ENCODE peak calls at places on chromosomes 7 and 10, in four cellular contexts. G is cardiac muscle cell, X is neural progenitor cell, A is GM12878. Y is an unnamed sample.

GRCh38 chr10:71776528-71776927 is 3.2 kb upstream of the VSIR start:
- DNase-seq in A (no peak), G (no peak), X (no peak), Y (no peak)

GRCh38 chr10:73209705-73210104 is 37.4 kb downstream of the DNAJC9 start:
- DNase-seq in A (no peak), X (no peak), G (no peak), Y (no peak)

GRCh38 chr7:101743241-101743994 is 74.0 kb upstream of the CUX1 start:
- DNase-seq in A (no peak), G (peak; percentile 79), X (peak; percentile 81), Y (peak; percentile 45)

GRCh38 chr10:119253433-119254174 is 46.2 kb downstream of the GRK5 start:
- DNase-seq in X (peak; percentile 40), A (no peak), G (no peak), Y (peak; percentile 88)

GRCh38 chr7:107697246-107698044 is 36.8 kb downstream of the SLC26A4 start:
- DNase-seq in X (no peak), A (no peak), G (no peak), Y (no peak)

GRCh38 chr10:126179637-126180036 is 208.6 kb downstream of the ADAM12 start:
- DNase-seq in A (no peak), G (no peak), X (no peak), Y (no peak)

GRCh38 chr7:44065431-44066110 is at the start of gene PGAM2:
- DNase-seq in G (peak; percentile 90), A (no peak), X (peak; percentile 82), Y (no peak)

GRCh38 chr10:8044908-8045727 is 9.4 kb upstream of the GATA3 start:
- DNase-seq in A (no peak), G (no peak), X (peak; percentile 72), Y (no peak)

GRCh38 chr10:121338206-121338991 is 259.8 kb downstream of the FGFR2 start:
- DNase-seq in X (peak; percentile 58), G (peak; percentile 25), A (no peak), Y (no peak)

GRCh38 chr7:142338633-142339501 is 81.0 kb upstream of the PRSS58 start:
- DNase-seq in A (no peak), G (peak; percentile 77), X (peak; percentile 61), Y (peak; percentile 6)

GRCh38 chr10:77578583-77579227 is 58.9 kb downstream of the KCNMA1 start:
- DNase-seq in X (no peak), G (no peak), A (no peak), Y (no peak)

GRCh38 chr7:6023974-6024435 is 7.2 kb upstream of the ANKRD61 start:
- DNase-seq in G (no peak), X (no peak), A (no peak), Y (no peak)

GRCh38 chr7:25663877-25664276 is 435.6 kb upstream of the NPVF start:
- DNase-seq in A (no peak), G (no peak), X (no peak), Y (no peak)

GRCh38 chr7:112118581-112119566 is 87.3 kb downstream of the DOCK4 start:
- DNase-seq in X (no peak), A (no peak), G (no peak), Y (no peak)

GRCh38 chr7:100783804-100784203 is 43.5 kb downstream of the EPHB4 start:
- DNase-seq in X (no peak), G (no peak), A (no peak), Y (no peak)

GRCh38 chr10:13536674-13537366 is 8.0 kb upstream of the BEND7 start:
- DNase-seq in A (peak; percentile 16), X (peak; percentile 90), G (peak; percentile 86), Y (peak; percentile 65)

GRCh38 chr10:78945838-78946237 is 122.9 kb upstream of the ZMIZ1 start:
- DNase-seq in X (no peak), A (no peak), G (no peak), Y (no peak)

GRCh38 chr10:13587367-13587766 is 602 bp downstream of the PRPF18 start:
- DNase-seq in X (peak; percentile 6), A (no peak), G (peak; percentile 3), Y (no peak)

GRCh38 chr7:41809487-41810257 is 106.8 kb upstream of the INHBA start:
- DNase-seq in X (no peak), G (no peak), A (no peak), Y (no peak)

GRCh38 chr7:11895352-11895751 is 63.4 kb upstream of the THSD7A start:
- DNase-seq in A (no peak), G (no peak), X (no peak), Y (no peak)

GRCh38 chr10:108132303-108132702 is 967.8 kb upstream of the SORCS1 start:
- DNase-seq in A (no peak), X (no peak), G (no peak), Y (no peak)

GRCh38 chr7:95861041-95861440 is 88.7 kb downstream of the DYNC1I1 start:
- DNase-seq in A (no peak), X (no peak), G (no peak), Y (no peak)

GRCh38 chr10:69731184-69731583 is 70.5 kb upstream of the COL13A1 start:
- DNase-seq in A (no peak), X (no peak), G (no peak), Y (no peak)

DNA sequence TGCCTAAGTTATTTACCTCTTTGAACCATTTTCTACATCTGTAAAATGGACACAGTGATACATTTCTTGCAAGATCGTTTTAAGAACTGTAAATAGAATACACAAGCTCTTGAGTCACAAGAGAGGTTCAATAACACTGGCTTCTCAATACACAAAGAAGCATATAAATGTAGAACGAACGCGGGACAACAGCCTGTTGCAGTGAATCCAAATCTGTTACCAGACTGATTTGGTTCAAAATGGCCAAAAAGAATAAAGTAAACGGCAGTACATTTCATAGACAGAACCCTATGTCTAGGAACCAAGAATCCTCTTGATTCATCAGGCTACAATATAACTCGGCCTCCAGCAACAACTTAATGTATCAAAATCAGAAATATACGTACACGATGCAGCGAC is 701 bp downstream of the MTPAP start:
- DNase-seq in X (no peak), G (no peak), A (peak; percentile 2), Y (no peak)
- H3K27ac ChIP-seq in X (no peak overlapping the region), G (peak overlapping the region; percentile 94), A (peak overlapping the region; percentile 92), Y (no peak overlapping the region)

DNA sequence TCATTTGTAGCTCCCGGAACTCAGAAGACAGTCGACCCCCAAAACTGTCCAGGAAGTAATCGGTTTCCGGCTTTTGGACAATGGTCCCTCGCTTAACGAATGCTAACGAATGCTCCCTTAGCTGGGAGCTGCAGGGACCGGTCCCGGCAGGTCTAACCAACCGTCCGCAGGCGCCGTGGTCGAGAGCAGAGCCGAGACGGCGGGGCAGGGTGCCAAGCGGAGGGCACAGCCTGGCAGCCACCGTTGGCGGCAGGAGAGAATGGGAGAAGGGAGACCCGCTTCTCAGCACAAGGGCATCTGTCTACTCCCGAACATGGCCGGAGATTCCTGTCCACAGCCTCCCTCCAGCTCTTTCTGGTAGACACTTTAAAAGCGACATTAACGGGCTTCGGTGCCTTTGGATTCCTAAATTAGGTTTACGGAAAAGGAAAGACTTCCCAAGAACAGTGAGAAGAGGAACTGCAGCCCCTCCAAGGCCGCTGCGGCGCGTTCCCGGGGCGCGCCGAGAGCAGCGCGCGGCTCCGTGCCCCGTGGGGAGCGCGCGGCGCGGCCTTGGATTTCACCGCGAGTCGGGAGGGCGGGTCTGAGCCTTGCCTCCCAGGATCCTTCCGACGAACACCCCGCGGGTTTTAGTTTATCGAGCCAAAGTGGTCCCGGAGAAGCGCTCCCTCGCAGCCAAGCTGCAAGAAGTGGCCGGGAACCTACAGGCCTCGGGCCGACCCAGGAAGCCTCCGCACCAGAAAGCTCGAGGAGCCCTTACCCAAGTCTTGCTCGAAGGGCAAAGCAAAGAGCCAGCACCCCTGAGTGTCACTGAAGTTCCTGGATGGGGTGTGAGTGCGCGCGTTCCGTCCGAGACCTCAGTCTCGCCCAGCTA is 3.6 kb upstream of the TBX20 start:
- DNase-seq in X (peak; percentile 71), A (no peak), G (peak; percentile 60), Y (no peak)
- H3K4me3 ChIP-seq in X (peak overlapping the region; percentile 24), A (no peak overlapping the region), G (peak overlapping the region; percentile 86), Y (no peak overlapping the region)

GRCh38 chr7:116955801-116956514 is 2.7 kb downstream of the ST7 start:
- DNase-seq in G (no peak), A (peak; percentile 92), X (no peak), Y (no peak)

GRCh38 chr7:116956515-116956804 is 3.2 kb downstream of the ST7 start:
- DNase-seq in A (no peak), X (no peak), G (no peak), Y (no peak)

GRCh38 chr7:116953727-116954442 is 584 bp downstream of the ST7 start:
- DNase-seq in G (peak; percentile 87), X (peak; percentile 80), A (no peak), Y (peak; percentile 69)

GRCh38 chr7:116954443-116954838 is 1.1 kb downstream of the ST7 start:
- DNase-seq in A (no peak), G (no peak), X (no peak), Y (no peak)

GRCh38 chr7:116955340-116955739 is 2.0 kb downstream of the ST7 start:
- DNase-seq in G (no peak), A (no peak), X (no peak), Y (no peak)
- H3K27ac ChIP-seq in G (peak overlapping the region; percentile 100), A (peak overlapping the region; percentile 98), X (no peak overlapping the region), Y (peak overlapping the region; percentile 99)

DNA sequence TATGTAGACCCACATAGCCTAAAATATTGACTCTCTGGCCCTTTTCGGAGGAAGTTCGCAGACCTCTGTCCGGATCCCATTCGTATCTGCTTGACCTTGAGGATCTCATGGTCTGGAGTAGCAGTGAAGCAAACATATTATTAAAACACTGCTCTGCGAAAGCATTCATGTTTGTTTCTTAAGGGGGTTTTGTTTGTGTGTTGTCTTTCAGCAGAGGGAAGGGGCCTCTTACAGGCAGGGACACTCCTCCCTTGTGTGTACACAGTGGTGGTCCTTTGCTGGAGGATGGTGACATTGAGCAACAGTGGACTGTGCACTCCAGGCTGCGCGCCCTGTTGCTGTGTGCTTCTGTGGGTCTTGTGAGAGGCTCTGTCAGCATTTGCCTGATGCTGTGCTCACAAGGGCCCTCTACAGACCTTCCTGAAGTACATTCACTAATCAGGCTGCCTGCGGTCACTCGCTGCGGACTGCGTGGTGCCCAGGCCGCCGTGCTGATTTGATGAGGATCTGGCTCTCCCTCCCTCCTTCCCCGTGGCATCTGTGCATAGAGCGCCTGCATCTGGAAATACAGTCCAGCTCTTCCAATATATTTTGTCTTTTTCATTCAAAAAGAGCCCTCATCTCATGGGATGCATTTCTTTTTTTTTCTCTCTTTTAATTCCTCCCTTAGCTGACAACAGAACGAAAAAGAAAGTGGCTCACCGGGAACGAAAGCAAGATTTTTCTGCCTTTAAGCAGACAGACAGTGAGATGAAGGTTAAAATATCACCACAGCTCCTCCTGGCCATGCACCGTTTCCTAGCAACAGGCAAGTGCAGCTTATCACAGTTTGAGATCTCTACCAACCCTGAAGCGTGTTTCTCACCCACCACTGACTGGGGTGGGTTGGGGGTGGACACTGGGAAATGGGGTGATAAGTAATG is 135.8 kb downstream of the CNNM2 start:
- DNase-seq in X (peak; percentile 78), A (peak; percentile 55), G (peak; percentile 54), Y (peak; percentile 93)
- H3K4me3 ChIP-seq in X (no peak overlapping the region), A (peak overlapping the region; percentile 49), G (no peak overlapping the region), Y (no peak overlapping the region)

GRCh38 chr7:113812881-113813280 is 105.9 kb downstream of the PPP1R3A start:
- DNase-seq in G (no peak), A (no peak), X (no peak), Y (no peak)
- H3K27ac ChIP-seq in G (no peak overlapping the region), A (no peak overlapping the region), X (no peak overlapping the region), Y (no peak overlapping the region)

DNA sequence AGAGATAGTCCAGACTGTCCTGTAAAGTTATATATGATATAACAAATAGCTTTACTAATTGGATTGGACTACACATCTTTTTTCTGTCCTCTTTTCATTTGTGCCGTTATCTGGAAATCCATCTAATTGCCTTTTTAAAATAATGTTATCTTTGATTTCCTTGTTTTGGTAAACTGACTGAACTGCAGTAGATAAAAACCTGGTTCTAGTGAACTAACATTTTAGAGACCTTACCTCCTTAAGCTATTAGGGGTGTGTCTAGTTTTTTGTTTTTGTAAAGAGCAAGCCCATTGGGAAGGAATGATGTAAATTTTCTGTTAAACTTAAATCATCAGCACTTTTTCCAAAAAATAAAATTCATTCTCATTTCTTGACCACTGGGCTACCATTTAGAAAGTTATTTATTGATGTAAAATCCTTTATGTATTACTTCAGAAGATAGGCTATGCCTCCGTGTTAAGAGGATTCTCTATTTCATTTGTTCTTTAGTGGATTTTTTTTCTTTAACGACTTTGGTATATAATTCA is 1.2 kb upstream of the PBLD start:
- DNase-seq in G (no peak), X (no peak), A (no peak), Y (no peak)
- H3K4me3 ChIP-seq in G (peak overlapping the region; percentile 82), X (peak overlapping the region; percentile 90), A (peak overlapping the region; percentile 99), Y (peak overlapping the region; percentile 87)